ENCODE peak calls at places on chromosome 20, in ten cellular contexts. B, X, R, L, G, I, W, T, O and Q are unnamed samples.

GRCh38 chr20:2869381-2869780 is 3.9 kb upstream of the PTPRA start:
- DNase-seq in W (no peak), T (no peak), G (no peak), O (no peak), I (no peak), L (no peak), R (no peak), X (no peak), B (no peak), Q (no peak)

GRCh38 chr20:6599876-6600275 is 167.6 kb upstream of the BMP2 start:
- DNase-seq in I (no peak), R (no peak), G (no peak), W (no peak), X (no peak), T (no peak), L (no peak), B (no peak), O (no peak), Q (no peak)

GRCh38 chr20:47097691-47098622 is 203.3 kb downstream of the EYA2 start:
- DNase-seq in B (no peak), X (no peak), W (no peak), I (no peak), T (no peak), R (no peak), O (no peak), L (no peak), G (no peak), Q (no peak)

GRCh38 chr20:1933465-1933870 is 38.3 kb downstream of the SIRPA start:
- DNase-seq in G (no peak), R (no peak), B (no peak), O (no peak), L (no peak), W (no peak), X (no peak), T (no peak), I (peak; percentile 84), Q (no peak)

GRCh38 chr20:41136695-41137411 is 490 bp upstream of the PLCG1 start:
- DNase-seq in R (peak; percentile 94), I (peak; percentile 82), O (peak; percentile 82), T (peak; percentile 89), X (peak; percentile 73), B (peak; percentile 88), W (peak; percentile 91), G (no peak), L (peak; percentile 79), Q (peak; percentile 86)

GRCh38 chr20:47854687-47855212 is 69.5 kb upstream of the SULF2 start:
- DNase-seq in L (peak; percentile 41), X (no peak), I (peak; percentile 31), T (no peak), O (peak; percentile 64), G (no peak), W (no peak), B (no peak), R (peak; percentile 67), Q (no peak)

GRCh38 chr20:49823152-49823847 is 10.7 kb downstream of the SLC9A8 start:
- DNase-seq in I (no peak), L (no peak), W (no peak), B (no peak), T (no peak), O (no peak), G (peak; percentile 35), X (no peak), R (no peak), Q (no peak)

GRCh38 chr20:4470375-4470774 is 251.3 kb upstream of the PRND start:
- DNase-seq in O (no peak), T (no peak), B (no peak), R (no peak), W (no peak), G (no peak), I (peak; percentile 93), L (no peak), X (no peak), Q (no peak)

GRCh38 chr20:23350855-23351838 is 556 bp downstream of the NXT1 start:
- DNase-seq in T (no peak), R (peak; percentile 80), L (peak; percentile 26), I (no peak), W (peak; percentile 41), G (no peak), X (no peak), B (peak; percentile 73), O (no peak), Q (peak; percentile 65)

GRCh38 chr20:10466325-10466724 is 31.2 kb downstream of the SLX4IP start:
- DNase-seq in R (no peak), W (no peak), G (no peak), T (no peak), X (no peak), O (peak; percentile 87), B (no peak), I (no peak), L (peak; percentile 14), Q (no peak)

GRCh38 chr20:5945963-5946362 is 4.4 kb downstream of the TRMT6 start:
- DNase-seq in X (no peak), B (no peak), L (no peak), O (no peak), T (no peak), W (no peak), R (no peak), I (peak; percentile 43), G (no peak), Q (no peak)